ENCODE peak calls at places on chromosomes 5 and 9, in ten cellular contexts. One of them, this sample, is unnamed.

GRCh38 chr5:61245486-61245885 is 83.2 kb upstream of the SMIM15 start:
- DNase-seq in astrocyte: peak; percentile 31
- DNase-seq in upper lobe of right lung: no peak
- DNase-seq in PC-9: no peak
- DNase-seq in left ventricle myocardium inferior: no peak
- DNase-seq in heart right ventricle: no peak
- DNase-seq in HCT116: no peak
- DNase-seq in heart left ventricle: no peak
- DNase-seq in gastrocnemius medialis: no peak
- DNase-seq in tibial nerve: no peak
- DNase-seq in this sample: no peak

GRCh38 chr5:14752497-14753071 is 88.1 kb downstream of the OTULIN start:
- DNase-seq in heart left ventricle: no peak
- DNase-seq in PC-9: no peak
- DNase-seq in heart right ventricle: no peak
- DNase-seq in upper lobe of right lung: no peak
- DNase-seq in HCT116: no peak
- DNase-seq in gastrocnemius medialis: no peak
- DNase-seq in tibial nerve: no peak
- DNase-seq in astrocyte: no peak
- DNase-seq in left ventricle myocardium inferior: no peak
- DNase-seq in this sample: no peak

GRCh38 chr9:128819716-128820664 is 1.7 kb downstream of the ENDOG start:
- DNase-seq in heart left ventricle: peak; percentile 73
- DNase-seq in upper lobe of right lung: no peak
- DNase-seq in heart right ventricle: peak; percentile 72
- DNase-seq in astrocyte: no peak
- DNase-seq in HCT116: no peak
- DNase-seq in left ventricle myocardium inferior: peak; percentile 64
- DNase-seq in tibial nerve: no peak
- DNase-seq in gastrocnemius medialis: no peak
- DNase-seq in PC-9: no peak
- DNase-seq in this sample: no peak

GRCh38 chr5:116360008-116360853 is 214.4 kb downstream of the SEMA6A start:
- DNase-seq in gastrocnemius medialis: peak; percentile 88
- DNase-seq in tibial nerve: no peak
- DNase-seq in astrocyte: no peak
- DNase-seq in heart right ventricle: peak; percentile 77
- DNase-seq in left ventricle myocardium inferior: peak; percentile 77
- DNase-seq in heart left ventricle: peak; percentile 82
- DNase-seq in PC-9: no peak
- DNase-seq in HCT116: no peak
- DNase-seq in upper lobe of right lung: no peak
- DNase-seq in this sample: no peak

GRCh38 chr5:87268970-87269377 is 1.3 kb downstream of the RASA1 start:
- DNase-seq in PC-9: no peak
- DNase-seq in left ventricle myocardium inferior: no peak
- DNase-seq in astrocyte: peak; percentile 6
- DNase-seq in HCT116: no peak
- DNase-seq in heart left ventricle: no peak
- DNase-seq in upper lobe of right lung: no peak
- DNase-seq in heart right ventricle: no peak
- DNase-seq in gastrocnemius medialis: no peak
- DNase-seq in tibial nerve: no peak
- DNase-seq in this sample: no peak

GRCh38 chr9:77011973-77012817 is 7.3 kb upstream of the FOXB2 start:
- DNase-seq in left ventricle myocardium inferior: peak; percentile 53
- DNase-seq in heart right ventricle: peak; percentile 15
- DNase-seq in heart left ventricle: no peak
- DNase-seq in tibial nerve: peak; percentile 47
- DNase-seq in HCT116: peak; percentile 38
- DNase-seq in upper lobe of right lung: peak; percentile 81
- DNase-seq in gastrocnemius medialis: peak; percentile 25
- DNase-seq in astrocyte: no peak
- DNase-seq in PC-9: no peak
- DNase-seq in this sample: no peak

GRCh38 chr9:12133416-12133815 is 559.8 kb upstream of the TYRP1 start:
- DNase-seq in left ventricle myocardium inferior: no peak
- DNase-seq in heart right ventricle: no peak
- DNase-seq in astrocyte: no peak
- DNase-seq in HCT116: no peak
- DNase-seq in upper lobe of right lung: no peak
- DNase-seq in tibial nerve: no peak
- DNase-seq in heart left ventricle: no peak
- DNase-seq in gastrocnemius medialis: no peak
- DNase-seq in PC-9: no peak
- DNase-seq in this sample: no peak

GRCh38 chr5:127684722-127685467 is 18.3 kb upstream of the CCDC192 start:
- DNase-seq in PC-9: no peak
- DNase-seq in heart right ventricle: no peak
- DNase-seq in heart left ventricle: no peak
- DNase-seq in left ventricle myocardium inferior: no peak
- DNase-seq in astrocyte: no peak
- DNase-seq in upper lobe of right lung: no peak
- DNase-seq in gastrocnemius medialis: peak; percentile 30
- DNase-seq in HCT116: no peak
- DNase-seq in tibial nerve: no peak
- DNase-seq in this sample: no peak

GRCh38 chr9:89603629-89604462 is 966 bp upstream of the GADD45G start:
- DNase-seq in heart left ventricle: peak; percentile 85
- DNase-seq in upper lobe of right lung: peak; percentile 88
- DNase-seq in HCT116: no peak
- DNase-seq in left ventricle myocardium inferior: peak; percentile 79
- DNase-seq in gastrocnemius medialis: peak; percentile 87
- DNase-seq in tibial nerve: peak; percentile 55
- DNase-seq in astrocyte: peak; percentile 27
- DNase-seq in heart right ventricle: peak; percentile 81
- DNase-seq in PC-9: no peak
- DNase-seq in this sample: peak; percentile 80

GRCh38 chr9:127875306-127875966 is 2.0 kb downstream of the AK1 start:
- DNase-seq in left ventricle myocardium inferior: no peak
- DNase-seq in HCT116: no peak
- DNase-seq in upper lobe of right lung: no peak
- DNase-seq in tibial nerve: no peak
- DNase-seq in astrocyte: peak; percentile 69
- DNase-seq in heart left ventricle: no peak
- DNase-seq in PC-9: no peak
- DNase-seq in heart right ventricle: no peak
- DNase-seq in gastrocnemius medialis: peak; percentile 14
- DNase-seq in this sample: no peak

GRCh38 chr5:175378444-175379028 is 65.4 kb downstream of the DRD1 start:
- DNase-seq in heart left ventricle: no peak
- DNase-seq in upper lobe of right lung: no peak
- DNase-seq in astrocyte: peak; percentile 88
- DNase-seq in heart right ventricle: no peak
- DNase-seq in PC-9: peak; percentile 68
- DNase-seq in HCT116: peak; percentile 98
- DNase-seq in left ventricle myocardium inferior: no peak
- DNase-seq in gastrocnemius medialis: no peak
- DNase-seq in tibial nerve: no peak
- DNase-seq in this sample: no peak

GRCh38 chr5:31921852-31922305 is 252.2 kb downstream of the GOLPH3 start:
- DNase-seq in upper lobe of right lung: no peak
- DNase-seq in left ventricle myocardium inferior: no peak
- DNase-seq in gastrocnemius medialis: no peak
- DNase-seq in heart left ventricle: no peak
- DNase-seq in heart right ventricle: no peak
- DNase-seq in tibial nerve: no peak
- DNase-seq in astrocyte: peak; percentile 97
- DNase-seq in PC-9: no peak
- DNase-seq in HCT116: no peak
- DNase-seq in this sample: no peak

GRCh38 chr9:120396926-120397325 is 183.0 kb downstream of the CDK5RAP2 start:
- DNase-seq in left ventricle myocardium inferior: no peak
- DNase-seq in tibial nerve: no peak
- DNase-seq in gastrocnemius medialis: no peak
- DNase-seq in astrocyte: no peak
- DNase-seq in heart left ventricle: no peak
- DNase-seq in HCT116: no peak
- DNase-seq in PC-9: no peak
- DNase-seq in heart right ventricle: no peak
- DNase-seq in upper lobe of right lung: no peak
- DNase-seq in this sample: no peak

GRCh38 chr9:4596165-4596922 is 65.8 kb upstream of the PLPP6 start:
- DNase-seq in heart left ventricle: no peak
- DNase-seq in HCT116: no peak
- DNase-seq in left ventricle myocardium inferior: no peak
- DNase-seq in gastrocnemius medialis: no peak
- DNase-seq in PC-9: no peak
- DNase-seq in astrocyte: no peak
- DNase-seq in tibial nerve: peak; percentile 19
- DNase-seq in upper lobe of right lung: no peak
- DNase-seq in heart right ventricle: peak; percentile 10
- DNase-seq in this sample: no peak

GRCh38 chr5:55665065-55665464 is 47.1 kb downstream of the SLC38A9 start:
- DNase-seq in PC-9: no peak
- DNase-seq in heart right ventricle: no peak
- DNase-seq in gastrocnemius medialis: peak; percentile 29
- DNase-seq in heart left ventricle: no peak
- DNase-seq in HCT116: no peak
- DNase-seq in tibial nerve: peak; percentile 33
- DNase-seq in left ventricle myocardium inferior: no peak
- DNase-seq in upper lobe of right lung: no peak
- DNase-seq in astrocyte: no peak
- DNase-seq in this sample: no peak

GRCh38 chr9:112080831-112081542 is 94.1 kb downstream of the SUSD1 start:
- DNase-seq in astrocyte: no peak
- DNase-seq in tibial nerve: no peak
- DNase-seq in HCT116: no peak
- DNase-seq in heart left ventricle: no peak
- DNase-seq in left ventricle myocardium inferior: no peak
- DNase-seq in heart right ventricle: no peak
- DNase-seq in PC-9: no peak
- DNase-seq in upper lobe of right lung: no peak
- DNase-seq in gastrocnemius medialis: no peak
- DNase-seq in this sample: no peak

GRCh38 chr5:131156971-131157370 is 8.1 kb downstream of the HINT1 start:
- DNase-seq in HCT116: no peak
- DNase-seq in upper lobe of right lung: no peak
- DNase-seq in heart left ventricle: no peak
- DNase-seq in tibial nerve: no peak
- DNase-seq in heart right ventricle: no peak
- DNase-seq in left ventricle myocardium inferior: no peak
- DNase-seq in gastrocnemius medialis: no peak
- DNase-seq in astrocyte: no peak
- DNase-seq in PC-9: no peak
- DNase-seq in this sample: no peak

GRCh38 chr9:69421908-69422801 is 97.1 kb downstream of the ENTREP1 start:
- DNase-seq in heart left ventricle: no peak
- DNase-seq in upper lobe of right lung: no peak
- DNase-seq in gastrocnemius medialis: peak; percentile 47
- DNase-seq in HCT116: peak; percentile 47
- DNase-seq in heart right ventricle: peak; percentile 67
- DNase-seq in astrocyte: peak; percentile 22
- DNase-seq in PC-9: no peak
- DNase-seq in tibial nerve: peak; percentile 58
- DNase-seq in left ventricle myocardium inferior: no peak
- DNase-seq in this sample: peak; percentile 62

GRCh38 chr5:124737651-124738050 is 8.8 kb downstream of the ZNF608 start:
- DNase-seq in PC-9: no peak
- DNase-seq in tibial nerve: no peak
- DNase-seq in gastrocnemius medialis: no peak
- DNase-seq in astrocyte: no peak
- DNase-seq in HCT116: no peak
- DNase-seq in heart right ventricle: no peak
- DNase-seq in heart left ventricle: no peak
- DNase-seq in left ventricle myocardium inferior: no peak
- DNase-seq in upper lobe of right lung: no peak
- DNase-seq in this sample: no peak
- H3K4me3 ChIP-seq in PC-9: no peak overlapping the region
- H3K4me3 ChIP-seq in tibial nerve: no peak overlapping the region
- H3K4me3 ChIP-seq in gastrocnemius medialis: no peak overlapping the region
- H3K4me3 ChIP-seq in astrocyte: no peak overlapping the region
- H3K4me3 ChIP-seq in HCT116: no peak overlapping the region
- H3K4me3 ChIP-seq in heart right ventricle: no peak overlapping the region
- H3K4me3 ChIP-seq in heart left ventricle: no peak overlapping the region
- H3K4me3 ChIP-seq in left ventricle myocardium inferior: no peak overlapping the region
- H3K4me3 ChIP-seq in upper lobe of right lung: no peak overlapping the region
- H3K4me3 ChIP-seq in this sample: no peak overlapping the region

DNA sequence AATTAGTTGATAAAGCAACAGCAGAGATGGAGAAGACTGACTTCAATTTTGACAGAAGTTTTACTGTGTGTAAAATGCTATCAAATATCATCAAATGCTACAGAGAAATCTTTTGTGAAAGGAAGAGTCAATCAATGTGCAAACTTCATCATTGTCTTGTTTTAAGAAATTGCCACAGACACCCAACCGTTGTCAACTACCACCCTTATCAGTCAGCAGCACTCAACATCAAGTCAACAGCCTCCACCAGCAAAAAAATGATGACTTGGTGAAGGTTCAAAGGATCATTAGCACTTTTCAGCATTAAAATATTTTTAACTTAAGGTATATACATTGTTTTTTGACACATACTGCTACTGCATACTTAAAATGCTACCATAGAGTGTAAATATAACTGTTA is 888.8 kb downstream of the CDH18 start:
- DNase-seq in left ventricle myocardium inferior: no peak
- DNase-seq in heart right ventricle: no peak
- DNase-seq in astrocyte: no peak
- DNase-seq in gastrocnemius medialis: no peak
- DNase-seq in heart left ventricle: no peak
- DNase-seq in tibial nerve: no peak
- DNase-seq in PC-9: no peak
- DNase-seq in upper lobe of right lung: no peak
- DNase-seq in HCT116: no peak
- DNase-seq in this sample: no peak
- H3K27ac ChIP-seq in left ventricle myocardium inferior: no peak overlapping the region
- H3K27ac ChIP-seq in heart right ventricle: no peak overlapping the region
- H3K27ac ChIP-seq in astrocyte: no peak overlapping the region
- H3K27ac ChIP-seq in gastrocnemius medialis: no peak overlapping the region
- H3K27ac ChIP-seq in heart left ventricle: no peak overlapping the region
- H3K27ac ChIP-seq in tibial nerve: no peak overlapping the region
- H3K27ac ChIP-seq in PC-9: no peak overlapping the region
- H3K27ac ChIP-seq in upper lobe of right lung: no peak overlapping the region
- H3K27ac ChIP-seq in HCT116: no peak overlapping the region
- H3K27ac ChIP-seq in this sample: no peak overlapping the region

DNA sequence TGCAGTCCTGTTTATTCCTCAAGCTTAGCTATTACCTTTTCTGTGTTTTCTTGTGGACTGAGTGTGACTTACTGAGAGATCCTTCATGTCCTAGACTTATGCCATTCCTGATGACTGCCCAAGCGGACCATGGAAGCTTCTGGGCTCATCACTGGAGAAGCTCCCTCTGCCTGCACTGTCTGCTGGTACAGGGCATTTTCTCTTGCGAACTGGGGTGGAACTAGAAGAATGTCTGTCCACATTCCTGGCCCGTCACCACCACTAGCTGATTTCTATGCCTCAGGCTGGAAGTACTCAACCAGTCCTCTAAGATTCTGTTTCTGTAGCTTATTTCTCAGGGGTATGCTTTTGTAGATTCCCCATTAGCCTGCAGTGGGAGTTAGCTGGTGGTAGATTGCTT is 12.3 kb downstream of the SLC36A1 start:
- DNase-seq in upper lobe of right lung: no peak
- DNase-seq in heart left ventricle: no peak
- DNase-seq in astrocyte: no peak
- DNase-seq in PC-9: no peak
- DNase-seq in tibial nerve: no peak
- DNase-seq in left ventricle myocardium inferior: no peak
- DNase-seq in gastrocnemius medialis: no peak
- DNase-seq in HCT116: no peak
- DNase-seq in heart right ventricle: no peak
- DNase-seq in this sample: no peak
- TF ChIP-seq CTCF in upper lobe of right lung: no peak
- TF ChIP-seq CTCF in heart left ventricle: no peak
- TF ChIP-seq CTCF in astrocyte: no peak
- TF ChIP-seq CTCF in PC-9: no peak
- TF ChIP-seq CTCF in tibial nerve: no peak
- TF ChIP-seq CTCF in left ventricle myocardium inferior: peak; percentile 17
- TF ChIP-seq CTCF in gastrocnemius medialis: no peak
- TF ChIP-seq CTCF in HCT116: no peak
- TF ChIP-seq CTCF in heart right ventricle: no peak
- TF ChIP-seq CTCF in this sample: no peak

GRCh38 chr5:67149057-67149634 is 47.5 kb downstream of the CD180 start:
- DNase-seq in upper lobe of right lung: no peak
- DNase-seq in left ventricle myocardium inferior: no peak
- DNase-seq in astrocyte: no peak
- DNase-seq in heart right ventricle: no peak
- DNase-seq in HCT116: no peak
- DNase-seq in tibial nerve: no peak
- DNase-seq in heart left ventricle: no peak
- DNase-seq in gastrocnemius medialis: no peak
- DNase-seq in PC-9: no peak
- DNase-seq in this sample: no peak
- H3K4me3 ChIP-seq in upper lobe of right lung: no peak overlapping the region
- H3K4me3 ChIP-seq in left ventricle myocardium inferior: peak overlapping the region; percentile 40
- H3K4me3 ChIP-seq in astrocyte: no peak overlapping the region
- H3K4me3 ChIP-seq in heart right ventricle: peak overlapping the region; percentile 38
- H3K4me3 ChIP-seq in HCT116: no peak overlapping the region
- H3K4me3 ChIP-seq in tibial nerve: no peak overlapping the region
- H3K4me3 ChIP-seq in heart left ventricle: no peak overlapping the region
- H3K4me3 ChIP-seq in gastrocnemius medialis: peak overlapping the region; percentile 9
- H3K4me3 ChIP-seq in PC-9: no peak overlapping the region
- H3K4me3 ChIP-seq in this sample: peak overlapping the region; percentile 23